ENCODE peak calls at places on chromosomes 2 and 18, in six cellular contexts. X is NCI-H510A treated with DMSO at 0.1 percent for 48 hours; J is activated CD4-positive, CD25-positive, alpha-beta regulatory T cell; K is cardiac muscle cell; D is effector CD4-positive, alpha-beta T cell; B is activated CD4-positive, alpha-beta T cell treated with anti-CD3 and anti-CD28 coated beads, Interleukin-2, amount 10 ng/mL, durations not matched to agents 7 days and 5 days. W is an unnamed sample.

GRCh38 chr2:42868874-42869273 is 76.5 kb upstream of the HAAO start:
- DNase-seq in X (no peak), J (no peak), K (no peak), D (no peak), B (no peak), W (no peak)

GRCh38 chr2:149040451-149040850 is 2.0 kb downstream of the LYPD6B start:
- DNase-seq in X (no peak), J (no peak), K (no peak), D (peak), B (peak), W (no peak)

GRCh38 chr18:34117319-34117718 is 107.4 kb downstream of the NOL4 start:
- DNase-seq in X (peak), J (no peak), K (peak), D (no peak), B (no peak), W (no peak)

GRCh38 chr2:23533014-23533730 is 148.2 kb downstream of the KLHL29 start:
- DNase-seq in X (no peak), J (no peak), K (no peak), D (no peak), B (peak), W (no peak)

GRCh38 chr2:196486145-196486544 is 153.4 kb upstream of the CCDC150 start:
- DNase-seq in X (peak), J (no peak), K (no peak), D (no peak), B (no peak), W (no peak)

GRCh38 chr2:11157296-11157695 is 2.0 kb downstream of the SLC66A3 start:
- DNase-seq in X (no peak), J (no peak), K (no peak), D (no peak), B (no peak), W (no peak)

GRCh38 chr2:218992703-218993344 is 398 bp downstream of the CRYBA2 start:
- DNase-seq in X (no peak), J (no peak), K (peak), D (no peak), B (no peak), W (no peak)

GRCh38 chr2:127403460-127403859 is 14.8 kb upstream of the PROC start:
- DNase-seq in X (no peak), J (no peak), K (no peak), D (no peak), B (no peak), W (no peak)

GRCh38 chr2:145158051-145158586 is 638.2 kb upstream of the ZEB2 start:
- DNase-seq in X (no peak), J (no peak), K (no peak), D (no peak), B (no peak), W (no peak)

GRCh38 chr2:228841877-228842276 is 429.2 kb downstream of the PID1 start:
- DNase-seq in X (peak), J (no peak), K (no peak), D (no peak), B (no peak), W (no peak)

GRCh38 chr2:3399403-3399802 is 19.9 kb downstream of the TRAPPC12 start:
- DNase-seq in X (no peak), J (no peak), K (no peak), D (no peak), B (no peak), W (no peak)

GRCh38 chr2:171334171-171334570 is 99.6 kb downstream of the METTL8 start:
- DNase-seq in X (no peak), J (no peak), K (no peak), D (no peak), B (no peak), W (no peak)

GRCh38 chr2:242020196-242021004 is 150.9 kb downstream of the RTP5 start:
- DNase-seq in X (no peak), J (no peak), K (no peak), D (no peak), B (no peak), W (no peak)

GRCh38 chr18:1483386-1483785 is 578.7 kb downstream of the ADCYAP1 start:
- DNase-seq in X (no peak), J (no peak), K (no peak), D (no peak), B (no peak), W (no peak)

GRCh38 chr18:46755315-46756171 is 1.3 kb downstream of the ST8SIA5 start:
- DNase-seq in X (no peak), J (no peak), K (no peak), D (no peak), B (no peak), W (no peak)

GRCh38 chr18:8661754-8662573 is 43.4 kb upstream of the MTCL1 start:
- DNase-seq in X (peak), J (no peak), K (peak), D (no peak), B (no peak), W (no peak)

GRCh38 chr2:217360781-217361485 is 501.1 kb upstream of the TNP1 start:
- DNase-seq in X (peak), J (no peak), K (peak), D (no peak), B (no peak), W (no peak)

GRCh38 chr2:65545818-65546217 is 113.4 kb upstream of the SPRED2 start:
- DNase-seq in X (no peak), J (no peak), K (no peak), D (no peak), B (no peak), W (no peak)

GRCh38 chr2:199663157-199663556 is 187.8 kb downstream of the FTCDNL1 start:
- DNase-seq in X (no peak), J (no peak), K (no peak), D (no peak), B (no peak), W (no peak)

GRCh38 chr2:10524841-10525572 is 76.9 kb upstream of the ODC1 start:
- DNase-seq in X (no peak), J (no peak), K (no peak), D (no peak), B (no peak), W (no peak)

GRCh38 chr2:176072951-176073904 is 10.5 kb downstream of the EVX2 start:
- DNase-seq in X (no peak), J (no peak), K (no peak), D (no peak), B (no peak), W (no peak)

GRCh38 chr18:77765468-77765867 is 515.8 kb downstream of the GALR1 start:
- DNase-seq in X (peak), J (no peak), K (peak), D (no peak), B (no peak), W (no peak)

GRCh38 chr2:88737385-88737784 is 45.9 kb downstream of the RPIA start:
- DNase-seq in X (no peak), J (no peak), K (no peak), D (no peak), B (no peak), W (no peak)

GRCh38 chr18:51559902-51560287 is 362.4 kb upstream of the MEX3C start:
- DNase-seq in X (no peak), J (no peak), K (no peak), D (no peak), B (no peak), W (no peak)

GRCh38 chr18:79949571-79950439 is 1.6 kb downstream of the SLC66A2 start:
- DNase-seq in X (no peak), J (no peak), K (no peak), D (no peak), B (no peak), W (no peak)

GRCh38 chr2:160379399-160379798 is 114.2 kb downstream of the RBMS1 start:
- DNase-seq in X (no peak), J (no peak), K (no peak), D (no peak), B (no peak), W (no peak)

GRCh38 chr2:187986392-187987105 is 305.1 kb upstream of the GULP1 start:
- DNase-seq in X (peak), J (no peak), K (no peak), D (no peak), B (no peak), W (no peak)

GRCh38 chr2:157443795-157444642 is at the start of gene CYTIP:
- DNase-seq in X (no peak), J (peak), K (no peak), D (peak), B (peak), W (peak)

GRCh38 chr2:165718811-165719210 is 75.2 kb downstream of the GALNT3 start:
- DNase-seq in X (no peak), J (no peak), K (no peak), D (no peak), B (no peak), W (no peak)

GRCh38 chr2:17583166-17583565 is 42.7 kb downstream of the VSNL1 start:
- DNase-seq in X (no peak), J (no peak), K (no peak), D (no peak), B (no peak), W (no peak)

GRCh38 chr2:120313695-120314615 is 32.0 kb upstream of the INHBB start:
- DNase-seq in X (no peak), J (no peak), K (no peak), D (no peak), B (no peak), W (no peak)

GRCh38 chr2:63982335-63982734 is 36.9 kb downstream of the VPS54 start:
- DNase-seq in X (no peak), J (no peak), K (no peak), D (no peak), B (no peak), W (no peak)

GRCh38 chr18:62450175-62450545 is 72.7 kb upstream of the ZCCHC2 start:
- DNase-seq in X (no peak), J (no peak), K (no peak), D (no peak), B (no peak), W (no peak)